ENCODE peak calls at places on chromosome 13, in nine cellular contexts. C, R, K, A, N, I, F, X and T are unnamed samples.

GRCh38 chr13:39263033-39263432 is 224.8 kb downstream of the NHLRC3 start:
- DNase-seq in K (peak; percentile 35), F (peak; percentile 27), X (no peak), N (peak; percentile 50), I (no peak), R (peak; percentile 5), C (peak; percentile 66), A (peak; percentile 11), T (no peak)

GRCh38 chr13:34833562-34834182 is 108.4 kb upstream of the NBEA start:
- DNase-seq in X (no peak), I (no peak), N (peak; percentile 76), R (no peak), F (no peak), K (no peak), A (no peak), C (peak; percentile 17), T (no peak)

GRCh38 chr13:113077953-113078894 is 27.4 kb upstream of the F7 start:
- DNase-seq in X (no peak), F (no peak), K (no peak), N (no peak), I (no peak), R (no peak), C (no peak), A (no peak), T (no peak)

GRCh38 chr13:29369060-29369743 is 226.3 kb downstream of the SLC7A1 start:
- DNase-seq in A (peak; percentile 6), N (peak; percentile 43), R (peak; percentile 1), I (no peak), K (peak; percentile 78), X (no peak), C (peak; percentile 32), F (no peak), T (no peak)

GRCh38 chr13:105333416-105333815 is 1202.0 kb downstream of the EFNB2 start:
- DNase-seq in I (no peak), R (no peak), N (peak; percentile 44), K (peak; percentile 29), F (no peak), A (no peak), C (no peak), X (no peak), T (no peak)

GRCh38 chr13:85405316-85405897 is 393.8 kb downstream of the SLITRK6 start:
- DNase-seq in R (no peak), A (no peak), C (no peak), I (no peak), X (no peak), K (no peak), F (no peak), N (no peak), T (no peak)

GRCh38 chr13:61252213-61252612 is 163.4 kb downstream of the PCDH20 start:
- DNase-seq in K (no peak), N (no peak), A (no peak), F (no peak), C (no peak), X (no peak), R (no peak), I (no peak), T (no peak)

GRCh38 chr13:65603160-65603559 is 1627.0 kb downstream of the PCDH9 start:
- DNase-seq in N (no peak), C (no peak), I (no peak), K (no peak), F (no peak), X (no peak), R (no peak), A (no peak), T (no peak)

GRCh38 chr13:98591721-98592352 is 14.9 kb upstream of the STK24 start:
- DNase-seq in R (no peak), F (no peak), A (no peak), I (no peak), C (no peak), K (no peak), X (no peak), N (no peak), T (no peak)

GRCh38 chr13:113066746-113067145 is 38.8 kb upstream of the F7 start:
- DNase-seq in N (no peak), I (no peak), X (no peak), C (no peak), K (no peak), F (no peak), R (no peak), A (no peak), T (no peak)

GRCh38 chr13:63625869-63626268 is 2210.2 kb upstream of the PCDH20 start:
- DNase-seq in N (peak; percentile 25), C (peak; percentile 40), R (no peak), X (no peak), I (no peak), A (no peak), F (no peak), K (no peak), T (no peak)

GRCh38 chr13:36822786-36823185 is 3.8 kb downstream of the RFXAP start:
- DNase-seq in I (no peak), F (no peak), R (no peak), K (no peak), X (no peak), C (no peak), A (no peak), N (no peak), T (no peak)